ENCODE peak calls at places on chromosomes 16 and 17, in nine cellular contexts. X is activated CD8-positive, alpha-beta memory T cell treated with anti-CD3 and anti-CD28 coated beads for 4 hours; H is stimulated activated CD8-positive, alpha-beta memory T cell treated with anti-CD3 and anti-CD28 coated beads, Interleukin-15, amount 100 ng/mL, for 1 hour; P is substantia nigra; O is heart right ventricle; J is T-helper 2 cell; L is midbrain; E is HS-5; Z is thoracic aorta. G is an unnamed sample.

GRCh38 chr16:52597073-52597771 is 50.3 kb upstream of the TOX3 start:
- DNase-seq in X (no peak), O (no peak), E (no peak), H (no peak), J (no peak), P (no peak), Z (no peak), L (no peak), G (no peak)

GRCh38 chr16:88931936-88932335 is 45.1 kb downstream of the CBFA2T3 start:
- DNase-seq in X (no peak), O (no peak), E (no peak), P (no peak), L (no peak), H (no peak), J (no peak), Z (no peak), G (no peak)

GRCh38 chr17:80835816-80836657 is 155.6 kb upstream of the CHMP6 start:
- DNase-seq in X (no peak), J (no peak), E (no peak), O (no peak), L (peak), Z (no peak), H (no peak), P (peak), G (no peak)

GRCh38 chr16:4283939-4284338 is 11.1 kb upstream of the TFAP4 start:
- DNase-seq in E (no peak), H (no peak), L (no peak), Z (no peak), X (no peak), O (no peak), J (no peak), P (no peak), G (no peak)

GRCh38 chr17:66884931-66885330 is 50.0 kb downstream of the CACNG5 start:
- DNase-seq in X (no peak), P (no peak), J (no peak), E (no peak), L (no peak), H (no peak), O (no peak), Z (no peak), G (no peak)

GRCh38 chr16:70253291-70254094 is 1.8 kb upstream of the EXOSC6 start:
- DNase-seq in O (peak), Z (no peak), H (no peak), J (peak), L (no peak), E (no peak), X (no peak), P (no peak), G (peak)

GRCh38 chr16:14232106-14232890 is 161.2 kb downstream of the MRTFB start:
- DNase-seq in P (no peak), L (no peak), J (no peak), H (no peak), Z (no peak), O (no peak), X (no peak), E (no peak), G (no peak)

GRCh38 chr17:1460233-1460632 is 4.2 kb upstream of the CRK start:
- DNase-seq in L (no peak), Z (peak), H (no peak), O (peak), E (no peak), X (no peak), J (no peak), P (no peak), G (no peak)

GRCh38 chr16:47887496-47887895 is 268.3 kb downstream of the ABCC12 start:
- DNase-seq in O (no peak), L (no peak), E (peak), H (no peak), P (no peak), X (no peak), J (no peak), Z (no peak), G (no peak)

GRCh38 chr17:41775394-41776226 is 10.9 kb downstream of the JUP start:
- DNase-seq in X (no peak), P (peak), Z (no peak), J (no peak), H (no peak), O (peak), L (peak), E (no peak), G (no peak)

GRCh38 chr17:56613131-56613530 is 19.6 kb downstream of the NOG start:
- DNase-seq in J (no peak), P (no peak), L (no peak), Z (no peak), H (no peak), X (no peak), O (no peak), E (no peak), G (no peak)

GRCh38 chr16:83059237-83059636 is 432.5 kb downstream of the CDH13 start:
- DNase-seq in P (no peak), X (no peak), E (no peak), O (no peak), J (no peak), H (no peak), Z (no peak), L (no peak), G (no peak)

GRCh38 chr17:21098934-21099687 is 27.7 kb upstream of the DHRS7B start:
- DNase-seq in J (peak), E (peak), X (peak), L (peak), Z (no peak), O (peak), P (peak), H (peak), G (peak)

GRCh38 chr17:80822700-80823410 is 168.8 kb upstream of the CHMP6 start:
- DNase-seq in J (no peak), P (no peak), Z (no peak), L (no peak), X (no peak), E (no peak), O (no peak), H (no peak), G (peak)

GRCh38 chr17:65902831-65903549 is 288.9 kb downstream of the CEP112 start:
- DNase-seq in L (peak), J (no peak), X (no peak), H (no peak), Z (no peak), P (no peak), E (no peak), O (no peak), G (no peak)

GRCh38 chr17:40664582-40665333 is at the start of gene KRT222:
- DNase-seq in Z (no peak), E (no peak), J (no peak), O (no peak), P (no peak), L (peak), H (no peak), X (no peak), G (no peak)

GRCh38 chr17:64240261-64240740 is 22.8 kb downstream of the TEX2 start:
- DNase-seq in X (no peak), E (no peak), H (no peak), Z (no peak), J (no peak), O (no peak), L (no peak), P (no peak), G (no peak)

GRCh38 chr16:7691533-7691932 is 358.9 kb downstream of the RBFOX1 start:
- DNase-seq in E (no peak), X (no peak), O (no peak), Z (no peak), J (no peak), L (no peak), P (no peak), H (no peak), G (no peak)

GRCh38 chr16:47699090-47699489 is 238.0 kb downstream of the PHKB start:
- DNase-seq in Z (no peak), E (no peak), L (no peak), J (no peak), O (no peak), X (no peak), H (no peak), P (no peak), G (no peak)

GRCh38 chr16:79628501-79628975 is 28.0 kb upstream of the MAF start:
- DNase-seq in O (no peak), E (no peak), Z (no peak), L (no peak), J (no peak), P (no peak), H (peak), X (peak), G (no peak)

GRCh38 chr16:58509256-58510096 is 5.8 kb upstream of the SETD6 start:
- DNase-seq in E (no peak), X (no peak), J (no peak), H (no peak), L (no peak), Z (no peak), P (no peak), O (no peak), G (no peak)

GRCh38 chr16:19751478-19751877 is 33.4 kb downstream of the IQCK start:
- DNase-seq in H (no peak), P (no peak), Z (no peak), J (no peak), O (no peak), X (no peak), L (no peak), E (no peak), G (no peak)

GRCh38 chr16:10609410-10609774 is 29.0 kb upstream of the EMP2 start:
- DNase-seq in X (no peak), Z (no peak), E (peak), L (no peak), O (no peak), J (no peak), H (no peak), P (no peak), G (no peak)

GRCh38 chr17:61562287-61562686 is 28.7 kb downstream of the NACA2 start:
- DNase-seq in J (no peak), Z (no peak), P (no peak), E (no peak), H (no peak), L (no peak), O (no peak), X (no peak), G (no peak)

GRCh38 chr16:74257061-74257460 is 39.6 kb upstream of the PSMD7 start:
- DNase-seq in H (no peak), Z (no peak), E (no peak), X (no peak), P (no peak), O (no peak), J (no peak), L (no peak), G (no peak)

GRCh38 chr17:56367381-56367780 is 214.1 kb downstream of the ANKFN1 start:
- DNase-seq in L (no peak), J (no peak), H (no peak), X (no peak), Z (no peak), O (no peak), E (no peak), P (no peak), G (no peak)